ENCODE peak calls at places on chromosomes 13 and 19, in seven cellular contexts. One of them, this sample, is unnamed.

GRCh38 chr13:23956106-23956505 is 58.8 kb upstream of the C1QTNF9B start:
- DNase-seq in suprapubic skin: no peak
- DNase-seq in skeletal muscle cell: no peak
- DNase-seq in stimulated activated CD4-positive, alpha-beta T cell treated with anti-CD3 and anti-CD28 coated beads, Interleukin-15, amount 100 ng/mL, for 24 hours: peak; percentile 20
- DNase-seq in GM18507: no peak
- DNase-seq in nucleus accumbens: no peak
- DNase-seq in mammary epithelial cell: peak; percentile 90
- DNase-seq in this sample: peak; percentile 46

GRCh38 chr13:49062297-49062896 is 86.7 kb downstream of the FNDC3A start:
- DNase-seq in suprapubic skin: no peak
- DNase-seq in skeletal muscle cell: no peak
- DNase-seq in stimulated activated CD4-positive, alpha-beta T cell treated with anti-CD3 and anti-CD28 coated beads, Interleukin-15, amount 100 ng/mL, for 24 hours: no peak
- DNase-seq in GM18507: no peak
- DNase-seq in nucleus accumbens: no peak
- DNase-seq in mammary epithelial cell: no peak
- DNase-seq in this sample: peak; percentile 45

GRCh38 chr19:45419396-45419795 is 4.3 kb downstream of the ERCC1 start:
- DNase-seq in suprapubic skin: no peak
- DNase-seq in skeletal muscle cell: no peak
- DNase-seq in stimulated activated CD4-positive, alpha-beta T cell treated with anti-CD3 and anti-CD28 coated beads, Interleukin-15, amount 100 ng/mL, for 24 hours: no peak
- DNase-seq in GM18507: peak; percentile 73
- DNase-seq in nucleus accumbens: no peak
- DNase-seq in mammary epithelial cell: no peak
- DNase-seq in this sample: no peak

GRCh38 chr19:18436651-18437478 is 1.1 kb downstream of the ISYNA1 start:
- DNase-seq in suprapubic skin: peak; percentile 86
- DNase-seq in skeletal muscle cell: peak; percentile 42
- DNase-seq in stimulated activated CD4-positive, alpha-beta T cell treated with anti-CD3 and anti-CD28 coated beads, Interleukin-15, amount 100 ng/mL, for 24 hours: peak; percentile 84
- DNase-seq in GM18507: peak; percentile 85
- DNase-seq in nucleus accumbens: no peak
- DNase-seq in mammary epithelial cell: no peak
- DNase-seq in this sample: peak; percentile 89

GRCh38 chr19:5048091-5048726 is 79.3 kb downstream of the KDM4B start:
- DNase-seq in suprapubic skin: peak; percentile 89
- DNase-seq in skeletal muscle cell: no peak
- DNase-seq in stimulated activated CD4-positive, alpha-beta T cell treated with anti-CD3 and anti-CD28 coated beads, Interleukin-15, amount 100 ng/mL, for 24 hours: peak; percentile 70
- DNase-seq in GM18507: peak; percentile 67
- DNase-seq in nucleus accumbens: no peak
- DNase-seq in mammary epithelial cell: peak; percentile 78
- DNase-seq in this sample: peak; percentile 81

GRCh38 chr13:51453308-51453958 is 597 bp upstream of the INTS6 start:
- DNase-seq in suprapubic skin: peak; percentile 88
- DNase-seq in skeletal muscle cell: no peak
- DNase-seq in stimulated activated CD4-positive, alpha-beta T cell treated with anti-CD3 and anti-CD28 coated beads, Interleukin-15, amount 100 ng/mL, for 24 hours: peak; percentile 83
- DNase-seq in GM18507: peak; percentile 55
- DNase-seq in nucleus accumbens: peak; percentile 46
- DNase-seq in mammary epithelial cell: no peak
- DNase-seq in this sample: no peak

GRCh38 chr13:94595006-94595942 is 678 bp downstream of the TGDS start:
- DNase-seq in suprapubic skin: no peak
- DNase-seq in skeletal muscle cell: no peak
- DNase-seq in stimulated activated CD4-positive, alpha-beta T cell treated with anti-CD3 and anti-CD28 coated beads, Interleukin-15, amount 100 ng/mL, for 24 hours: peak; percentile 52
- DNase-seq in GM18507: no peak
- DNase-seq in nucleus accumbens: no peak
- DNase-seq in mammary epithelial cell: peak; percentile 30
- DNase-seq in this sample: peak; percentile 30

GRCh38 chr19:10408511-10409291 is 5.4 kb upstream of the CDC37 start:
- DNase-seq in suprapubic skin: no peak
- DNase-seq in skeletal muscle cell: no peak
- DNase-seq in stimulated activated CD4-positive, alpha-beta T cell treated with anti-CD3 and anti-CD28 coated beads, Interleukin-15, amount 100 ng/mL, for 24 hours: peak; percentile 80
- DNase-seq in GM18507: no peak
- DNase-seq in nucleus accumbens: no peak
- DNase-seq in mammary epithelial cell: no peak
- DNase-seq in this sample: no peak

GRCh38 chr13:70391678-70392077 is 283.4 kb upstream of the KLHL1 start:
- DNase-seq in suprapubic skin: no peak
- DNase-seq in skeletal muscle cell: no peak
- DNase-seq in stimulated activated CD4-positive, alpha-beta T cell treated with anti-CD3 and anti-CD28 coated beads, Interleukin-15, amount 100 ng/mL, for 24 hours: no peak
- DNase-seq in GM18507: no peak
- DNase-seq in nucleus accumbens: no peak
- DNase-seq in mammary epithelial cell: no peak
- DNase-seq in this sample: no peak

GRCh38 chr19:10617409-10618121 is 7.8 kb upstream of the SLC44A2 start:
- DNase-seq in suprapubic skin: no peak
- DNase-seq in skeletal muscle cell: no peak
- DNase-seq in stimulated activated CD4-positive, alpha-beta T cell treated with anti-CD3 and anti-CD28 coated beads, Interleukin-15, amount 100 ng/mL, for 24 hours: no peak
- DNase-seq in GM18507: no peak
- DNase-seq in nucleus accumbens: no peak
- DNase-seq in mammary epithelial cell: peak; percentile 86
- DNase-seq in this sample: peak; percentile 94

GRCh38 chr13:41034862-41035261 is 15.7 kb upstream of the ELF1 start:
- DNase-seq in suprapubic skin: no peak
- DNase-seq in skeletal muscle cell: no peak
- DNase-seq in stimulated activated CD4-positive, alpha-beta T cell treated with anti-CD3 and anti-CD28 coated beads, Interleukin-15, amount 100 ng/mL, for 24 hours: no peak
- DNase-seq in GM18507: no peak
- DNase-seq in nucleus accumbens: no peak
- DNase-seq in mammary epithelial cell: no peak
- DNase-seq in this sample: no peak

GRCh38 chr19:2412449-2412848 is 14.9 kb downstream of the TIMM13 start:
- DNase-seq in suprapubic skin: no peak
- DNase-seq in skeletal muscle cell: no peak
- DNase-seq in stimulated activated CD4-positive, alpha-beta T cell treated with anti-CD3 and anti-CD28 coated beads, Interleukin-15, amount 100 ng/mL, for 24 hours: no peak
- DNase-seq in GM18507: no peak
- DNase-seq in nucleus accumbens: no peak
- DNase-seq in mammary epithelial cell: no peak
- DNase-seq in this sample: no peak

GRCh38 chr13:103883152-103883551 is 816.9 kb upstream of the SLC10A2 start:
- DNase-seq in suprapubic skin: peak; percentile 91
- DNase-seq in skeletal muscle cell: peak; percentile 92
- DNase-seq in stimulated activated CD4-positive, alpha-beta T cell treated with anti-CD3 and anti-CD28 coated beads, Interleukin-15, amount 100 ng/mL, for 24 hours: no peak
- DNase-seq in GM18507: no peak
- DNase-seq in nucleus accumbens: peak; percentile 40
- DNase-seq in mammary epithelial cell: peak; percentile 89
- DNase-seq in this sample: peak; percentile 76

GRCh38 chr13:73412933-73413332 is 354.1 kb downstream of the KLF5 start:
- DNase-seq in suprapubic skin: no peak
- DNase-seq in skeletal muscle cell: no peak
- DNase-seq in stimulated activated CD4-positive, alpha-beta T cell treated with anti-CD3 and anti-CD28 coated beads, Interleukin-15, amount 100 ng/mL, for 24 hours: no peak
- DNase-seq in GM18507: no peak
- DNase-seq in nucleus accumbens: no peak
- DNase-seq in mammary epithelial cell: peak; percentile 87
- DNase-seq in this sample: no peak

GRCh38 chr13:85693889-85694511 is 105.2 kb downstream of the SLITRK6 start:
- DNase-seq in suprapubic skin: no peak
- DNase-seq in skeletal muscle cell: peak; percentile 38
- DNase-seq in stimulated activated CD4-positive, alpha-beta T cell treated with anti-CD3 and anti-CD28 coated beads, Interleukin-15, amount 100 ng/mL, for 24 hours: no peak
- DNase-seq in GM18507: no peak
- DNase-seq in nucleus accumbens: no peak
- DNase-seq in mammary epithelial cell: no peak
- DNase-seq in this sample: peak; percentile 12

GRCh38 chr13:39516140-39516539 is 86.9 kb downstream of the LHFPL6 start:
- DNase-seq in suprapubic skin: no peak
- DNase-seq in skeletal muscle cell: no peak
- DNase-seq in stimulated activated CD4-positive, alpha-beta T cell treated with anti-CD3 and anti-CD28 coated beads, Interleukin-15, amount 100 ng/mL, for 24 hours: no peak
- DNase-seq in GM18507: no peak
- DNase-seq in nucleus accumbens: no peak
- DNase-seq in mammary epithelial cell: no peak
- DNase-seq in this sample: peak; percentile 42